ENCODE peak calls at places on chromosomes 4 and X, in nine cellular contexts. One of them, this sample, is unnamed.

GRCh38 chrX:134931550-134931949 is 59.2 kb upstream of the SMIM10 start:
- DNase-seq in ovary: no peak
- DNase-seq in A549: no peak
- DNase-seq in suprapubic skin: no peak
- DNase-seq in upper lobe of left lung: no peak
- DNase-seq in stomach: no peak
- DNase-seq in esophagus muscularis mucosa: no peak
- DNase-seq in SK-N-SH: no peak
- DNase-seq in sigmoid colon: no peak
- DNase-seq in this sample: no peak

GRCh38 chrX:46072776-46073175 is 472.4 kb downstream of the ZNF674 start:
- DNase-seq in A549: no peak
- DNase-seq in SK-N-SH: no peak
- DNase-seq in suprapubic skin: no peak
- DNase-seq in stomach: no peak
- DNase-seq in ovary: no peak
- DNase-seq in esophagus muscularis mucosa: no peak
- DNase-seq in upper lobe of left lung: no peak
- DNase-seq in sigmoid colon: no peak
- DNase-seq in this sample: no peak

GRCh38 chrX:71212536-71212935 is 10.5 kb upstream of the GJB1 start:
- DNase-seq in sigmoid colon: no peak
- DNase-seq in upper lobe of left lung: no peak
- DNase-seq in SK-N-SH: no peak
- DNase-seq in stomach: no peak
- DNase-seq in ovary: no peak
- DNase-seq in suprapubic skin: no peak
- DNase-seq in esophagus muscularis mucosa: no peak
- DNase-seq in A549: no peak
- DNase-seq in this sample: no peak

GRCh38 chrX:20221902-20222301 is 44.8 kb downstream of the RPS6KA3 start:
- DNase-seq in SK-N-SH: no peak
- DNase-seq in suprapubic skin: no peak
- DNase-seq in sigmoid colon: no peak
- DNase-seq in A549: peak; percentile 6
- DNase-seq in esophagus muscularis mucosa: no peak
- DNase-seq in stomach: no peak
- DNase-seq in upper lobe of left lung: no peak
- DNase-seq in ovary: no peak
- DNase-seq in this sample: no peak

GRCh38 chr4:40887690-40888089 is 137.9 kb downstream of the NSUN7 start:
- DNase-seq in sigmoid colon: no peak
- DNase-seq in SK-N-SH: no peak
- DNase-seq in ovary: no peak
- DNase-seq in upper lobe of left lung: no peak
- DNase-seq in suprapubic skin: no peak
- DNase-seq in esophagus muscularis mucosa: no peak
- DNase-seq in A549: no peak
- DNase-seq in stomach: no peak
- DNase-seq in this sample: no peak

GRCh38 chr4:98685225-98686045 is 27.0 kb upstream of the TSPAN5 start:
- DNase-seq in A549: no peak
- DNase-seq in stomach: no peak
- DNase-seq in SK-N-SH: no peak
- DNase-seq in sigmoid colon: no peak
- DNase-seq in upper lobe of left lung: no peak
- DNase-seq in suprapubic skin: no peak
- DNase-seq in ovary: no peak
- DNase-seq in esophagus muscularis mucosa: peak; percentile 53
- DNase-seq in this sample: no peak

GRCh38 chr4:16413794-16414555 is 187.7 kb upstream of the TAPT1 start:
- DNase-seq in stomach: no peak
- DNase-seq in A549: no peak
- DNase-seq in suprapubic skin: no peak
- DNase-seq in esophagus muscularis mucosa: no peak
- DNase-seq in SK-N-SH: no peak
- DNase-seq in sigmoid colon: no peak
- DNase-seq in upper lobe of left lung: no peak
- DNase-seq in ovary: no peak
- DNase-seq in this sample: no peak

GRCh38 chr4:108559067-108559793 is 61.1 kb upstream of the RPL34 start:
- DNase-seq in esophagus muscularis mucosa: no peak
- DNase-seq in A549: no peak
- DNase-seq in sigmoid colon: no peak
- DNase-seq in suprapubic skin: no peak
- DNase-seq in stomach: no peak
- DNase-seq in ovary: no peak
- DNase-seq in upper lobe of left lung: no peak
- DNase-seq in SK-N-SH: no peak
- DNase-seq in this sample: no peak

GRCh38 chrX:118569676-118570075 is 74.1 kb downstream of the DOCK11 start:
- DNase-seq in upper lobe of left lung: no peak
- DNase-seq in suprapubic skin: no peak
- DNase-seq in ovary: no peak
- DNase-seq in esophagus muscularis mucosa: no peak
- DNase-seq in A549: no peak
- DNase-seq in sigmoid colon: no peak
- DNase-seq in stomach: no peak
- DNase-seq in SK-N-SH: no peak
- DNase-seq in this sample: no peak

GRCh38 chrX:118577041-118577440 is 81.4 kb downstream of the DOCK11 start:
- DNase-seq in upper lobe of left lung: no peak
- DNase-seq in stomach: peak; percentile 67
- DNase-seq in esophagus muscularis mucosa: no peak
- DNase-seq in SK-N-SH: no peak
- DNase-seq in A549: no peak
- DNase-seq in ovary: no peak
- DNase-seq in sigmoid colon: peak; percentile 74
- DNase-seq in suprapubic skin: no peak
- DNase-seq in this sample: no peak

GRCh38 chrX:118570209-118570608 is 74.6 kb downstream of the DOCK11 start:
- DNase-seq in stomach: no peak
- DNase-seq in upper lobe of left lung: no peak
- DNase-seq in esophagus muscularis mucosa: no peak
- DNase-seq in sigmoid colon: no peak
- DNase-seq in A549: no peak
- DNase-seq in SK-N-SH: no peak
- DNase-seq in ovary: no peak
- DNase-seq in suprapubic skin: no peak
- DNase-seq in this sample: no peak

GRCh38 chrX:118574666-118575065 is 79.1 kb downstream of the DOCK11 start:
- DNase-seq in stomach: no peak
- DNase-seq in SK-N-SH: no peak
- DNase-seq in sigmoid colon: no peak
- DNase-seq in upper lobe of left lung: no peak
- DNase-seq in A549: no peak
- DNase-seq in ovary: no peak
- DNase-seq in suprapubic skin: no peak
- DNase-seq in esophagus muscularis mucosa: no peak
- DNase-seq in this sample: no peak

DNA sequence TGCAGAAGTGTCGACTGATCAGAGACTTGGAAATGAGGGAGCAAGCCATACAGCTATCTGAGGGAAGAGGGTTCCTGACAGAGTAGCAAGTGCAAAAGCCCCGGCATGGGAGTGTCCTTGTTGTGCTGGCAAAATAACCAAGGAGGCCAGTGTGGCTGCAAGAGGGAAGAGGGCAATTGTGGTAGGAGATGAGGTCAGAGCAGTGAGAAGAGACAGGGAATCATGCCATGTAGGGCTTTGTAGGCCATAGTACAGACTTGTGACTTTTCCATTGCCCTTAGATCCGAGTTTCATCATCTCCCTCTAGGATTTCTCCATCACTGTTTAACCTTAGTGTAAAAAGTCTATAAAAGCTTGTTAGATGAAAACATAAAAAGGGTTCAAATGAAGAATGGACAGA is 76.2 kb downstream of the DOCK11 start:
- DNase-seq in A549: no peak
- DNase-seq in suprapubic skin: no peak
- DNase-seq in upper lobe of left lung: no peak
- DNase-seq in SK-N-SH: no peak
- DNase-seq in stomach: no peak
- DNase-seq in ovary: no peak
- DNase-seq in esophagus muscularis mucosa: no peak
- DNase-seq in sigmoid colon: no peak
- DNase-seq in this sample: no peak
- TF ChIP-seq EP300 in A549: no peak
- TF ChIP-seq EP300 in suprapubic skin: no peak
- TF ChIP-seq EP300 in upper lobe of left lung: no peak
- TF ChIP-seq EP300 in SK-N-SH: no peak
- TF ChIP-seq EP300 in stomach: no peak
- TF ChIP-seq EP300 in ovary: no peak
- TF ChIP-seq EP300 in esophagus muscularis mucosa: no peak
- TF ChIP-seq EP300 in sigmoid colon: no peak
- TF ChIP-seq EP300 in this sample: no peak

GRCh38 chr4:123943976-123944375 is 547.4 kb downstream of the SPRY1 start:
- DNase-seq in stomach: no peak
- DNase-seq in SK-N-SH: no peak
- DNase-seq in sigmoid colon: no peak
- DNase-seq in A549: no peak
- DNase-seq in ovary: no peak
- DNase-seq in upper lobe of left lung: no peak
- DNase-seq in suprapubic skin: no peak
- DNase-seq in esophagus muscularis mucosa: no peak
- DNase-seq in this sample: no peak
- TF ChIP-seq EP300 in stomach: no peak
- TF ChIP-seq EP300 in SK-N-SH: peak; percentile 28
- TF ChIP-seq EP300 in sigmoid colon: no peak
- TF ChIP-seq EP300 in A549: no peak
- TF ChIP-seq EP300 in ovary: no peak
- TF ChIP-seq EP300 in upper lobe of left lung: no peak
- TF ChIP-seq EP300 in suprapubic skin: no peak
- TF ChIP-seq EP300 in esophagus muscularis mucosa: no peak
- TF ChIP-seq EP300 in this sample: no peak

GRCh38 chr4:86600007-86600653 is 6.0 kb downstream of the PTPN13 start:
- DNase-seq in upper lobe of left lung: no peak
- DNase-seq in stomach: no peak
- DNase-seq in SK-N-SH: no peak
- DNase-seq in esophagus muscularis mucosa: no peak
- DNase-seq in ovary: no peak
- DNase-seq in suprapubic skin: no peak
- DNase-seq in A549: no peak
- DNase-seq in sigmoid colon: no peak
- DNase-seq in this sample: no peak

GRCh38 chr4:86608757-86609375 is 14.8 kb downstream of the PTPN13 start:
- DNase-seq in SK-N-SH: no peak
- DNase-seq in sigmoid colon: no peak
- DNase-seq in esophagus muscularis mucosa: no peak
- DNase-seq in suprapubic skin: no peak
- DNase-seq in stomach: no peak
- DNase-seq in upper lobe of left lung: no peak
- DNase-seq in ovary: no peak
- DNase-seq in A549: no peak
- DNase-seq in this sample: no peak

GRCh38 chr4:86606809-86607208 is 12.7 kb downstream of the PTPN13 start:
- DNase-seq in suprapubic skin: no peak
- DNase-seq in SK-N-SH: no peak
- DNase-seq in upper lobe of left lung: no peak
- DNase-seq in sigmoid colon: no peak
- DNase-seq in ovary: no peak
- DNase-seq in A549: no peak
- DNase-seq in stomach: no peak
- DNase-seq in esophagus muscularis mucosa: no peak
- DNase-seq in this sample: no peak

GRCh38 chr4:86603486-86603885 is 9.4 kb downstream of the PTPN13 start:
- DNase-seq in ovary: no peak
- DNase-seq in SK-N-SH: no peak
- DNase-seq in upper lobe of left lung: no peak
- DNase-seq in A549: no peak
- DNase-seq in sigmoid colon: no peak
- DNase-seq in suprapubic skin: no peak
- DNase-seq in esophagus muscularis mucosa: no peak
- DNase-seq in stomach: no peak
- DNase-seq in this sample: no peak
- TF ChIP-seq EP300 in ovary: no peak
- TF ChIP-seq EP300 in SK-N-SH: no peak
- TF ChIP-seq EP300 in upper lobe of left lung: no peak
- TF ChIP-seq EP300 in A549: no peak
- TF ChIP-seq EP300 in sigmoid colon: no peak
- TF ChIP-seq EP300 in suprapubic skin: no peak
- TF ChIP-seq EP300 in esophagus muscularis mucosa: no peak
- TF ChIP-seq EP300 in stomach: no peak
- TF ChIP-seq EP300 in this sample: no peak

DNA sequence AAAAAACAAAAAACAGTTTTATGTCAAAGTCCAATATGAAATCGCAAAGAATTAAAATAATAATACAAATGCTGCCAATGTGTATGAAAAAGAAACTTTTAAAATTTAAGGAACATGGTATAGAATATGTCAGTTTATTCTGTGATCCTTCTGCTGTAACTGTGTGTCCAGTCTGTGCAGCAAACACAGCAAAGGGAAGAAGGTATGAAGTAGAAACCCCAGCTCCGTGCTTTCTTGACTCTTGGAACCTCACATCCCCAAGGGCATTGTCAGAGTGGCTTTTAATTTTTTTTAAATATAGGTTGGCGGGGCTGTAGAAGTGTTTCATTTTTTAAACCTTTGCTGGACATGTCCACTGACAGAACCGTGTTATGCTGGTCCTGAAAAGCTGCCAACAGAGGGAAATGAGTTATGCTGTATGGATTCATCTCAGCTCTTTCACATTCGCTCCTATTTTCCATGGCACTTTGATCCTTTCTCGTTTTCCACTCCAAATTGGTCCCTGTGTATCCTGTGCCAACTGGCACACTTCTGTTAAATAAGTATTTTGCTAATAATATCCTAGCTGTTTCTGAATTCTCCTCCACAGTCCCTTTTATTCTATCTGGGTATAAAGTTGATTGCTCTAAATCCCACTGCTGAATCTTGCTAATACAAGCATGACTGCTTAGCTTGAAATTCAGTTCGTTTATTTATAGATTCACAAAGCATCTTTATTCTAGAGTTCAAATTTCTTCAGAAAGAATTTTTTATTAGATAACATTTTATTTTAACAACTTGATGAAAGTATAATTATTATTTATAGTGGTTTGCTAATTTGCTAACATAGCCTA is 127.0 kb upstream of the DDIT4L start:
- DNase-seq in esophagus muscularis mucosa: no peak
- DNase-seq in suprapubic skin: no peak
- DNase-seq in ovary: no peak
- DNase-seq in upper lobe of left lung: no peak
- DNase-seq in sigmoid colon: no peak
- DNase-seq in SK-N-SH: no peak
- DNase-seq in stomach: no peak
- DNase-seq in A549: no peak
- DNase-seq in this sample: no peak
- TF ChIP-seq EP300 in esophagus muscularis mucosa: no peak
- TF ChIP-seq EP300 in suprapubic skin: no peak
- TF ChIP-seq EP300 in ovary: no peak
- TF ChIP-seq EP300 in upper lobe of left lung: no peak
- TF ChIP-seq EP300 in sigmoid colon: no peak
- TF ChIP-seq EP300 in SK-N-SH: no peak
- TF ChIP-seq EP300 in stomach: no peak
- TF ChIP-seq EP300 in A549: no peak
- TF ChIP-seq EP300 in this sample: no peak

This sample was measured in tibial nerve.